ENCODE peak calls at places on chromosomes 11 and 22, in four cellular contexts. A, Q, Z and T are unnamed samples. For H3K27me3, the result is how much of the 10 kb centered on the place peaks cover.

GRCh38 chr11:118057424-118058145 is 19.3 kb upstream of the TMPRSS4 start:
- DNase-seq in A (no peak), Q (no peak), Z (no peak), T (no peak)

GRCh38 chr11:10807629-10808552 is 835 bp downstream of the EIF4G2 start:
- DNase-seq in A (no peak), Q (peak), Z (peak), T (peak)

GRCh38 chr11:1927151-1928037 is 7.9 kb downstream of the TNNT3 start:
- DNase-seq in A (no peak), Q (no peak), Z (peak), T (peak)

GRCh38 chr11:127895776-127896175 is 691.6 kb downstream of the ETS1 start:
- DNase-seq in A (no peak), Q (no peak), Z (no peak), T (no peak)

GRCh38 chr11:73579641-73580434 is 18.1 kb downstream of the FAM168A start:
- DNase-seq in A (no peak), Q (no peak), Z (no peak), T (no peak)

GRCh38 chr11:126072141-126072741 is 9.6 kb upstream of the CDON start:
- DNase-seq in A (no peak), Q (no peak), Z (no peak), T (no peak)

GRCh38 chr11:73478737-73479347 is 102.6 kb downstream of the RELT start:
- DNase-seq in A (peak), Q (peak), Z (peak), T (peak)

GRCh38 chr11:64010783-64011182 is 24.5 kb downstream of the OTUB1 start:
- DNase-seq in A (no peak), Q (no peak), Z (no peak), T (no peak)

GRCh38 chr11:83349371-83349770 is 63.2 kb upstream of the CCDC90B start:
- DNase-seq in A (no peak), Q (no peak), Z (no peak), T (no peak)
- H3K4me2 ChIP-seq in A (no peak), Q (no peak), Z (no peak), T (no peak)

GRCh38 chr22:27786253-27786898 is 15.2 kb downstream of the MN1 start:
- DNase-seq in A (no peak), Q (no peak), Z (no peak), T (no peak)

GRCh38 chr22:27783436-27784098 is 18.0 kb downstream of the MN1 start:
- DNase-seq in A (no peak), Q (no peak), Z (no peak), T (no peak)

GRCh38 chr22:27784099-27784446 is 17.5 kb downstream of the MN1 start:
- DNase-seq in A (no peak), Q (no peak), Z (no peak), T (no peak)

GRCh38 chr22:27788889-27789288 is 12.7 kb downstream of the MN1 start:
- DNase-seq in A (no peak), Q (no peak), Z (no peak), T (no peak)

GRCh38 chr22:27785818-27786217 is 15.7 kb downstream of the MN1 start:
- DNase-seq in A (no peak), Q (no peak), Z (no peak), T (no peak)
- TF ChIP-seq EZH2phosphoT487 in A (no peak), Q (no peak), Z (no peak), T (no peak)

GRCh38 chr11:113464416-113464815 is 10.8 kb downstream of the DRD2 start:
- DNase-seq in A (no peak), Q (no peak), Z (no peak), T (no peak)
- H3K27me3 ChIP-seq in A (half or more), Q (under half), Z (under half), T (under half)

GRCh38 chr11:119317592-119318239 is 786 bp upstream of the MCAM start:
- DNase-seq in A (no peak), Q (no peak), Z (peak), T (no peak)
- H3K4me2 ChIP-seq in A (peak), Q (no peak), Z (peak), T (peak)

DNA sequence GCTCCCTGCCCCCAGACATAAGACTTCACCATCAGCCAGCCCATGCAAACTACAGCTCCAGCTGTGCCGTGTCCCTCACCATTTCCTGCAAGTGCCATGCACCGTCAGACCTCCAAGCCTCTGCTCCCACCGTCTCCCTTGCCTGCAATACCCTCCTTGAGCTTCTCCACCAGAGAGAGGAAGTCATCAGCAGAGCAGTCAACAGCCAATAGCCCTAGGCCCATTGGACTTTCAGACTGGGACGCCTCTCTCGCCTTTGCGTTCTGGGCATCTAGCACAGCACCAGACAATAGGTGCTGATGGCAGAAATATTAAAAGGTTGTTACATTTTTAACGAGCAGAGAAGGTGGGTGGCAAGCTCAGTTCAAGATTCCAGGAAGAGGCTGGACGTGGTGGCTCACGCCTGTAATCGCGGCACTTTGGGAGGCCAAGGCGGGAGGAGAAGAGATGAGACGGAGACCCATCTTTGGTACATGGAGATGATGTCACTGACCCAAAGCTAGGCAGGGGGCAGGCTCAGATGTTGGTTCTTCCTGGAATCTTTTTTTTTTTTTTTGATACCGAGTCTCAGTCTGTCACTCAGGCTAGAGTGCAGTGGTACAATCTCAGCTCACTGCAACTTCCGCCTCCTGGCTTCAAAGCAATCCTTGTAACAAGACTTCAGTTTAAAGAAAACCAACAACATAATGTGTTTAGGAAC is 31.9 kb downstream of the SCGB1A1 start:
- DNase-seq in A (no peak), Q (no peak), Z (no peak), T (no peak)
- TF ChIP-seq EZH2phosphoT487 in A (no peak), Q (no peak), Z (no peak), T (no peak)

GRCh38 chr22:30801695-30802094 is 107.0 kb downstream of the OSBP2 start:
- DNase-seq in A (no peak), Q (no peak), Z (no peak), T (no peak)
- H3K27me3 ChIP-seq in A (under half), Q (under half), Z (under half), T (half or more)

DNA sequence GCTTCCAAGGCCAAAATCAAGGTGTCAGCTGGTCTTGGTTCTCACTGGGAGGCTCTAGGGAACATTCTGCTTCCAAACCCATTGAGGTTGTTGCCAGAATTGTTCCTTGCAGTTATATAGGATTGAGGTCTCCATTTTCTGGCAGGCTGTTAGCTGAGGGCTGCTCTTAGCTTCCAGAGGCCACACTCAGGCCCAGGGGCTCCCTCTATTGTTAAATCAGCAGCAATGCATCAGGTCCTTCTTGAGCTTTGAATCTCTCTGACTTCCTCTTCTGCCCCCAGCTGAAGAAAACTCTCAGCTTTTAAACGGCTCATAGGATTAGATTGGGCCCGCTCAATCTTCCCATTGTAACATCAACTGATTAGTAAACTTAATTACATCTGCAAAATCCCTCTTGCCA is 39.3 kb upstream of the BSX start:
- DNase-seq in A (peak), Q (peak), Z (peak), T (peak)
- H3K4me2 ChIP-seq in A (no peak), Q (no peak), Z (no peak), T (no peak)

DNA sequence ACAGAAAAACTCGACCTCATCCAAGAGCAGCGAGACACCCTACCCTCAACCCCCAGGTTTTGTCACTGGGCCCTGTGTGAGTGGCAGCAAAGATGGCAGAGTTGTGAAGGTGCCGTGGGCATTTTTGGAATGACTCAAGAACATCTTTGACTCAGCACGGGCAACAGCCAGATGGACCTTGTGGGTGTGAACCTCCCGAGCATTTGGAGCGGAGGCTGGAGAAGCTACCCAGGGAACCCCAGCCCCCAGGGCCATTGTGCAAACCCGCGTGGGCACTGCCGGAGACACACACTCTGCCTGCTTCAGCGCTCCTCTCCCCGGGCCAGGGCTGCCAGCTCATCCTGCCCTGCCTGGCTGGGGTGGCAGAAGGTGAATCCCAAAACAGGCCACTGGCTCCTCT is 66.1 kb downstream of the PANX1 start:
- DNase-seq in A (no peak), Q (no peak), Z (no peak), T (no peak)
- TF ChIP-seq EZH2phosphoT487 in A (no peak), Q (no peak), Z (no peak), T (no peak)